ENCODE peak calls at places on chromosomes 5 and 9, in four cellular contexts. V is retinal pigment epithelial cell, A is dorsolateral prefrontal cortex, L is nephron progenitor cell. T is an unnamed sample.

GRCh38 chr5:88236866-88237642 is 31.6 kb downstream of the TMEM161B start:
- DNase-seq in V (no peak), A (no peak), L (no peak), T (no peak)

GRCh38 chr9:108396193-108396592 is 459.6 kb downstream of the ACTL7B start:
- DNase-seq in V (no peak), A (no peak), L (no peak), T (no peak)

GRCh38 chr5:39340486-39340885 is 23.8 kb downstream of the C9 start:
- DNase-seq in V (no peak), A (no peak), L (no peak), T (no peak)

GRCh38 chr5:62779010-62779422 is 200.4 kb downstream of the LRRC70 start:
- DNase-seq in V (no peak), A (no peak), L (peak), T (peak)

GRCh38 chr9:119234636-119235035 is 134.6 kb downstream of the BRINP1 start:
- DNase-seq in V (no peak), A (no peak), L (no peak), T (no peak)

GRCh38 chr5:16930487-16930886 is 5.6 kb downstream of the MYO10 start:
- DNase-seq in V (no peak), A (no peak), L (no peak), T (no peak)

GRCh38 chr5:126234563-126235195 is 188.5 kb upstream of the GRAMD2B start:
- DNase-seq in V (peak), A (no peak), L (peak), T (peak)

GRCh38 chr9:121735065-121735791 is 83.8 kb downstream of the DAB2IP start:
- DNase-seq in V (no peak), A (no peak), L (peak), T (no peak)

GRCh38 chr5:181189962-181190710 is 14.9 kb downstream of the TRIM7 start:
- DNase-seq in V (no peak), A (no peak), L (peak), T (peak)

GRCh38 chr5:111070272-111071134 is 1.0 kb upstream of the TSLP start:
- DNase-seq in V (no peak), A (peak), L (peak), T (peak)

GRCh38 chr5:10403829-10404228 is 37.9 kb upstream of the ROPN1L start:
- DNase-seq in V (no peak), A (no peak), L (no peak), T (no peak)

GRCh38 chr5:81151546-81151945 is 81.6 kb upstream of the CKMT2 start:
- DNase-seq in V (no peak), A (no peak), L (no peak), T (no peak)

GRCh38 chr5:128121679-128122078 is 38.1 kb downstream of the SLC12A2 start:
- DNase-seq in V (no peak), A (no peak), L (no peak), T (no peak)

GRCh38 chr9:130729145-130729544 is 35.6 kb downstream of the EXOSC2 start:
- DNase-seq in V (no peak), A (no peak), L (no peak), T (no peak)

GRCh38 chr9:89864257-89864656 is 259.4 kb downstream of the GADD45G start:
- DNase-seq in V (no peak), A (no peak), L (no peak), T (no peak)

GRCh38 chr9:84314306-84314705 is 26.3 kb downstream of the SLC28A3 start:
- DNase-seq in V (no peak), A (no peak), L (no peak), T (no peak)

GRCh38 chr5:172447646-172448365 is 6.5 kb downstream of the SH3PXD2B start:
- DNase-seq in V (no peak), A (no peak), L (no peak), T (no peak)

GRCh38 chr9:109114670-109115069 is 5.1 kb downstream of the TMEM245 start:
- DNase-seq in V (no peak), A (no peak), L (no peak), T (no peak)

GRCh38 chr5:133240425-133241091 is 188.7 kb downstream of the HSPA4 start:
- DNase-seq in V (peak), A (no peak), L (no peak), T (no peak)

GRCh38 chr9:16888594-16888993 is 18.1 kb upstream of the BNC2 start:
- DNase-seq in V (no peak), A (no peak), L (no peak), T (no peak)

DNA sequence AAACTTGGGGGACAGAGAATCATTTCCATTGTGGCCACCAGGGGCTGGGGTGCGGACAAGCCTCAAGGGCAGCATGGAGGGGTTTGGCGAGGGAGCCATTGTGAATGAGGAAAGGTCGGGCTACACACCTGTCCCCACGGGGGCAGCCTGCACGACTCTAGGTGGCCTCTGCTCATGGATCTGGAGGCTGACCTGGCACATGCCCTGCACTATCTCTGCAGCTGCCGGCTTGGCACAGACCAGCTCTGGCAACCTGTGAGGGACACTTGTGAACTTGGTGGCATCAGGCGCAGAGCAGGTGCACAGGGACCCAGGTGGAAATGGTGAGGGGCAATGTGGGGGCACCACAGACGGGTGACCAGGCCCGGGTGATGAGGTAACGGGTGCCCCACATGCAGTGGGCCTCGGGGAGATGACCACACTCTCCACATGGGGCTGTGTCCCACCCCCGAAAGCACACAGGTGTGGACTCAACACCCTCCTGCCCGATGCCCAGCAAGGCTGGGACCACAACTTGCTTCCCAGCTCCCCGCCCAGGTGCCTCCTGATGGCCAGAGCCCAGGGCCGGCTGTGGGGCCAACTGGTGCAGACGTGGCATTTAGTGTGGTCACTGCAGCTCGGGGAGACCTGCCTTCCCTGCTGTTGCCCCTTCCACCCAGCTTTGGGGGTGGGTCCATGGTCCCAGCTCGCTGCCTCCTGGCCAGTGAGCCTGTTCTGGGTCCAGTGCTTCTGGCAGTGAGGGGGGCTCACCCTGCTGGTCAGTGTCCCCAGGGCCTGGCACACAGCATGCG is 60.9 kb upstream of the UBAC1 start:
- DNase-seq in V (no peak), A (peak), L (no peak), T (no peak)
- TF ChIP-seq CTCF in V (peak), A (no peak), L (no peak), T (no peak)

GRCh38 chr5:167576126-167576525 is 715.3 kb upstream of the WWC1 start:
- DNase-seq in V (no peak), A (no peak), L (no peak), T (no peak)
- TF ChIP-seq CTCF in V (no peak), A (no peak), L (no peak), T (no peak)

GRCh38 chr9:106324071-106324470 is 538.9 kb upstream of the ZNF462 start:
- DNase-seq in V (no peak), A (no peak), L (no peak), T (no peak)
- TF ChIP-seq CTCF in V (no peak), A (no peak), L (no peak), T (no peak)

DNA sequence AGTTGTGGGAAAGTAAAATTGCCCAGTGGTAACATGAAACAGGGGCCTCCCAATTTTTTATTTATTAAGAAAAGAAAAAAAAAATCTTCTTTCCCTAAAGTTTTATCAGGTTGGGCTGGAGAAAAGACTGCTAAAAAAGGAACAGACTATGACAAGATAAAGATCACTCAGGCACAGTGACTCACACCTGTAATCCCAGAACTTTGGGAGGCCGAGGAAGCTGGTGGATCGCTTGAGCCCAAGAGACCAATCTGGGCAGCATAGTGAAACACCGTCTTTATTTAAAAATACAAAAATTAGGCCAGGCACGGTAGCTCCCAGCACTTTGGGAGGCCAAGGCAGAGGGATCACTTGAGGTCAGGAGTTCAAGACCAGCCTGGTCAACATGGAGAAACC is 312.5 kb downstream of the CETN3 start:
- DNase-seq in V (no peak), A (no peak), L (no peak), T (no peak)
- TF ChIP-seq CTCF in V (no peak), A (no peak), L (no peak), T (no peak)

GRCh38 chr5:143501176-143501840 is 97.8 kb upstream of the NR3C1 start:
- DNase-seq in V (no peak), A (no peak), L (no peak), T (no peak)

GRCh38 chr5:143496928-143497327 is 93.4 kb upstream of the NR3C1 start:
- DNase-seq in V (no peak), A (no peak), L (no peak), T (no peak)

GRCh38 chr5:143497749-143498148 is 94.3 kb upstream of the NR3C1 start:
- DNase-seq in V (no peak), A (no peak), L (no peak), T (no peak)

GRCh38 chr5:143498821-143499220 is 95.3 kb upstream of the NR3C1 start:
- DNase-seq in V (no peak), A (no peak), L (no peak), T (no peak)

DNA sequence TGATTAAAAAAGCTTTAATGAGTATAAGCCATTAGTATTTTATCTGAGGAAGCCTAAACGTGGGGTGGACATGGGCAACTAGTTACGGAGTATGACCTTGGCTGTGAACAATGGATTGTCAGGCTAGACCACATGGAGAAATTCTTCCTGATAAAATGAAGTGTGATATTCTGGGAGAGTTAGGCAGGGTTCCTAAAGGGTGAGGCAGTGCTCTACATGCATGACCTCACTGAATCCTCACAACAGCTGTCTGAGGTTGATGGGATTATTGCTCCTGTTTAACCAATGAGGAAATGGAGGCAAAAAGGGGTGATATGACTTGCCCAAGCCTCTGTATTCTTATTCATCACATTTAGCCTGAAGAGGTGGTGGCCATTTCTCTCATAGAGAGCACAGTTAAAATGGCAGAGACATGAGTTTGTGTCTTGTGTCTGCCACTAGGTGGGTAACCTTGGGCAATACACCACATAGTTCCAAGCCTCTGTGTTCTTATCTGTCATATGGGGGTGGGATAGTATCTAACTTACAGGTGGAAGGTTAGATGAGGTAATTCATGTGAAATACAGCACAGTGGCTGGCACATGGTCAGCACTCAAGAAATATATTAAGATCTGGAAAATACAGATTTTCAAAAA is 96.1 kb upstream of the NR3C1 start:
- DNase-seq in V (no peak), A (no peak), L (no peak), T (no peak)
- TF ChIP-seq CTCF in V (no peak), A (no peak), L (no peak), T (no peak)

DNA sequence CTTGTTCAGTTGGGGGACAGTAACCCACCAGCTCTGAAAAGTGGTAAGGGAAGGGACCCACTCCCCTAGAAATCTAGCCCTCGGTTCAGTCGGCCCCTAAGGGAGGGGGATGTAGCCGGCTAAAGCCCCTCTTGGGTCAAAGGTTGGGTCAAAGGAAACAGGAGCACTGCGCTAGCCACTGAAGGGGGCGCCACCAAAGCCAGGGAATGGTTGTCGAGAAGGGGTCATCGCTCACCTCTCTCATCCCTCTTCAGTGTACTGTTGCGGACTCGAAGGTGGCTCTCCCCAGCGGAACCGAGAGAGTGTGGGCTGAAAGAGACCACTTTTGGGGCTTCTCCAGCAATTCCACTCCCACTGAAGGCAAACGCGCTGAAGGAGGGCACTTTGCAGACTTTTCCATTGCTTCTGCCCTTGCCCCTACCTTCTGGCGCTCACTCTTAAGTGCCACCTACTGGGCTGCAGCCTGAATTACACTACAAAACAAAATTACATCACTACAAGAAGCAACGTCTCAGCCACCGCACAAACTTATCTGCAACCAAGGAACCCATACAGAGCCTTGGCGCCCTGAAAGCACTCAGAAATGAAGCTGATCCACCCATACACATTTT is 396.9 kb downstream of the PDE4D start:
- DNase-seq in V (no peak), A (no peak), L (peak), T (no peak)
- TF ChIP-seq CTCF in V (peak), A (no peak), L (no peak), T (peak)

GRCh38 chr5:109885205-109885604 is 195.5 kb downstream of the MAN2A1 start:
- DNase-seq in V (no peak), A (no peak), L (no peak), T (no peak)

GRCh38 chr5:109880907-109881685 is 191.4 kb downstream of the MAN2A1 start:
- DNase-seq in V (no peak), A (peak), L (no peak), T (no peak)

GRCh38 chr5:109882546-109882945 is 192.8 kb downstream of the MAN2A1 start:
- DNase-seq in V (no peak), A (no peak), L (no peak), T (no peak)

GRCh38 chr5:109888980-109889379 is 199.3 kb downstream of the MAN2A1 start:
- DNase-seq in V (no peak), A (no peak), L (no peak), T (no peak)

GRCh38 chr5:109884676-109885075 is 194.9 kb downstream of the MAN2A1 start:
- DNase-seq in V (no peak), A (no peak), L (no peak), T (no peak)
- TF ChIP-seq CTCF in V (no peak), A (no peak), L (no peak), T (no peak)